ENCODE peak calls at places on chromosomes 3 and 15, in ten cellular contexts. S is brain microvascular endothelial cell, Y is astrocyte, M is HCT116, G is endodermal cell, P is hepatocyte, L is cardiac muscle cell, C is uterus, K is colonic mucosa, X is body of pancreas. A is an unnamed sample.
A peak's percentile ranks its signal among the peaks of the same experiment; 100 is the strongest.

GRCh38 chr3:57757642-57758297 is 1.7 kb downstream of the SLMAP start:
- DNase-seq in G (peak; percentile 66), C (no peak), K (peak; percentile 34), M (no peak), P (peak; percentile 30), Y (peak; percentile 25), L (peak; percentile 46), X (peak; percentile 16), S (no peak), A (no peak)

GRCh38 chr3:45972534-45973402 is 22.9 kb downstream of the FYCO1 start:
- DNase-seq in C (peak; percentile 39), Y (peak; percentile 92), X (no peak), K (no peak), P (peak; percentile 59), S (peak; percentile 81), L (no peak), G (no peak), M (no peak), A (peak; percentile 54)

GRCh38 chr15:79475312-79475711 is 43.2 kb downstream of the MINAR1 start:
- DNase-seq in M (no peak), S (no peak), L (no peak), X (no peak), G (no peak), C (no peak), K (no peak), Y (peak; percentile 83), P (no peak), A (no peak)

GRCh38 chr15:38696120-38696727 is 131.6 kb upstream of the RASGRP1 start:
- DNase-seq in Y (peak; percentile 64), G (no peak), M (no peak), S (peak; percentile 47), X (no peak), L (no peak), C (no peak), P (no peak), K (no peak), A (no peak)

GRCh38 chr15:71892335-71892734 is 82.0 kb downstream of the NR2E3 start:
- DNase-seq in C (no peak), P (no peak), S (no peak), K (no peak), G (no peak), M (no peak), L (no peak), X (no peak), Y (no peak), A (no peak)

GRCh38 chr3:77526573-77526972 is 486.7 kb downstream of the ROBO2 start:
- DNase-seq in P (no peak), L (no peak), G (no peak), C (no peak), M (no peak), X (no peak), K (no peak), Y (no peak), S (no peak), A (no peak)

GRCh38 chr15:58483316-58483715 is 51.5 kb downstream of the LIPC start:
- DNase-seq in P (no peak), C (no peak), K (no peak), M (no peak), S (no peak), X (no peak), Y (no peak), G (no peak), L (no peak), A (no peak)

GRCh38 chr3:24387000-24387399 is 107.7 kb downstream of the THRB start:
- DNase-seq in M (no peak), S (peak; percentile 14), Y (peak; percentile 7), P (no peak), G (no peak), K (no peak), X (no peak), L (no peak), C (no peak), A (no peak)

GRCh38 chr3:68787227-68787626 is 145.1 kb downstream of the TAFA4 start:
- DNase-seq in S (no peak), P (peak; percentile 26), Y (no peak), C (no peak), L (no peak), G (no peak), X (no peak), M (no peak), K (no peak), A (no peak)

GRCh38 chr3:161221881-161222600 is 930 bp downstream of the NMD3 start:
- DNase-seq in P (peak; percentile 42), S (no peak), M (no peak), L (peak; percentile 9), X (peak; percentile 36), Y (no peak), G (no peak), K (peak; percentile 33), C (no peak), A (no peak)

GRCh38 chr15:34056921-34057320 is 17.9 kb upstream of the AVEN start:
- DNase-seq in S (no peak), M (no peak), K (no peak), X (no peak), Y (no peak), G (no peak), C (no peak), L (no peak), P (no peak), A (no peak)

GRCh38 chr3:10975695-10976234 is 16.8 kb upstream of the SLC6A1 start:
- DNase-seq in M (no peak), L (no peak), S (no peak), Y (no peak), P (no peak), G (no peak), K (no peak), C (no peak), X (no peak), A (no peak)
- H3K27me3 ChIP-seq in M (peaks cover 58% of the 10 kb centered on the region), L (peaks cover 11% of the 10 kb centered on the region), S (peaks cover 4% of the 10 kb centered on the region), Y (peaks cover 28% of the 10 kb centered on the region), P (peaks cover 22% of the 10 kb centered on the region), G (peaks cover 4% of the 10 kb centered on the region), K (no peaks in the 10 kb centered on the region), C (no peaks in the 10 kb centered on the region), X (no peaks in the 10 kb centered on the region), A (no peaks in the 10 kb centered on the region)

DNA sequence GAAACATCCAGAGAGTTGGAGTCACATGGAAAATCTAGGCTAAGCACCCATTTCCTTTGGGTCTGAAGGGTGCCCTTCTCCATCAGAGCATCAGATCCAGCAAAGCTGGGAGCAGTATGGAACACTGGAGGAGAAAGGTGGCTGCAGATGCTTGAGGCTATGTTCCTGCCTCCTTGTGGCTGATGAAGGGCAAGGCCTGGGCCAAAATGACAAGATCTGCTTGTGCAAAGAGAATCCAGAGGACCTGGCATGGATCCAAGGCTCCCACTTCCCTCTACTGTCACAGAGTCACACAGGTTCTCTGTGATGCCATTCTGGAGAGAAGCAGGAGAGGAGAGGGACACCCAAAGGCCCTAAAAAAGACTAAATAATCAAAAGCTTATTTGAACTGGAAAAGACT is 9.2 kb upstream of the ATP8B4 start:
- DNase-seq in L (no peak), G (peak; percentile 66), S (no peak), M (no peak), X (peak; percentile 48), Y (no peak), P (peak; percentile 19), K (peak; percentile 44), C (no peak), A (peak; percentile 56)
- TF ChIP-seq CTCF in L (no peak), G (peak; percentile 71), S (peak; percentile 30), M (peak; percentile 15), X (no peak), Y (no peak), P (no peak), K (no peak), C (no peak), A (no peak)

GRCh38 chr3:186198442-186198841 is 89.6 kb upstream of the ETV5 start:
- DNase-seq in P (no peak), Y (no peak), L (no peak), M (no peak), G (no peak), C (no peak), X (no peak), K (no peak), S (no peak), A (no peak)

GRCh38 chr3:186192823-186193222 is 83.9 kb upstream of the ETV5 start:
- DNase-seq in G (no peak), Y (no peak), X (no peak), P (no peak), S (no peak), K (no peak), M (no peak), C (no peak), L (no peak), A (no peak)

GRCh38 chr3:186193534-186194450 is 84.9 kb upstream of the ETV5 start:
- DNase-seq in P (peak; percentile 78), M (no peak), C (no peak), K (no peak), G (peak; percentile 89), L (peak; percentile 61), Y (no peak), S (no peak), X (peak; percentile 76), A (no peak)

GRCh38 chr3:186189492-186189891 is 80.6 kb upstream of the ETV5 start:
- DNase-seq in Y (no peak), L (no peak), X (no peak), S (no peak), C (no peak), M (no peak), K (no peak), P (peak; percentile 33), G (no peak), A (no peak)

DNA sequence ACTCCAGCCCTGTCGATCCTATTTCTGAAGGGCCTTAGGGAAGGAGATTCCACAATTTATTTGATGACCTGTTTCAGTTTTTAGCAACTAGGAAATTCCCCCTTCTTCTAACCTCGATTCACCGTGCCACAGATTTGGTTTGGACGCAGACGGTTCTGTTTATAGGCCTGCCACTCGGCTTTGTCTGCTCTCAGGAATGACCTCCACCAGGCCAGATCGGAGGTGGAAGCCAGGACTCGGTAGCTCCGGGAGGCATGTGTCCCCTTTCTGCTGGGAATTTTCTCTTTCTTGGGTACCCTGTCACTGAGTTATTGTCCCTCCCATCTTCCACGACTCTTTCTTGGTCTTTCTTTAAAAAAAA is 85.5 kb upstream of the ETV5 start:
- DNase-seq in X (no peak), L (no peak), G (no peak), Y (no peak), C (no peak), K (no peak), S (no peak), M (no peak), P (no peak), A (no peak)
- H3K27me3 ChIP-seq in X (no peaks in the 10 kb centered on the region), L (peaks cover 89% of the 10 kb centered on the region), G (peaks cover 91% of the 10 kb centered on the region), Y (peaks cover 60% of the 10 kb centered on the region), C (no peaks in the 10 kb centered on the region), K (peaks cover 24% of the 10 kb centered on the region), S (peaks cover 15% of the 10 kb centered on the region), M (no peaks in the 10 kb centered on the region), P (peaks cover 54% of the 10 kb centered on the region), A (peaks cover 3% of the 10 kb centered on the region)

GRCh38 chr3:194985031-194985578 is 285.9 kb downstream of the XXYLT1 start:
- DNase-seq in L (peak; percentile 66), P (peak; percentile 78), Y (peak; percentile 47), K (peak; percentile 77), C (peak; percentile 54), S (peak; percentile 50), M (peak; percentile 27), G (peak; percentile 96), X (peak; percentile 59), A (peak; percentile 74)
- TF ChIP-seq CTCF in L (peak; percentile 56), P (peak; percentile 50), Y (peak; percentile 29), K (peak; percentile 32), C (peak; percentile 5), S (peak; percentile 70), M (peak; percentile 26), G (peak; percentile 68), X (no peak), A (no peak)